ENCODE peak calls at places on chromosomes 12 and 14, in ten cellular contexts. C is hepatic stellate cell; Y is amygdala; K is astrocyte of the spinal cord; V is CD8-positive, alpha-beta memory T cell; P is tibial artery; E is T-helper 2 cell; Z is upper lobe of right lung; X is stimulated activated naive CD8-positive, alpha-beta T cell treated with anti-CD3 and anti-CD28 coated beads, Interleukin-15, Interleukin-2, amounts not matched to agents 100 U/mL and 50 U/mL, for 24 hours; R is GM13977. D is an unnamed sample.
A peak's percentile ranks its signal among the peaks of the same experiment; 100 is the strongest.

GRCh38 chr14:35134329-35135123 is 12.2 kb downstream of the PRORP start:
- DNase-seq in C (no peak), Y (no peak), K (no peak), V (no peak), P (no peak), E (no peak), Z (no peak), X (no peak), R (no peak), D (no peak)

GRCh38 chr12:77591959-77592358 is 238.7 kb upstream of the NAV3 start:
- DNase-seq in C (no peak), Y (no peak), K (no peak), V (no peak), P (no peak), E (no peak), Z (no peak), X (no peak), R (no peak), D (no peak)

GRCh38 chr14:102573591-102574046 is 18.8 kb upstream of the RCOR1 start:
- DNase-seq in C (no peak), Y (no peak), K (no peak), V (no peak), P (no peak), E (no peak), Z (no peak), X (no peak), R (no peak), D (no peak)

GRCh38 chr12:6306599-6307220 is 3.8 kb upstream of the PLEKHG6 start:
- DNase-seq in C (no peak), Y (no peak), K (no peak), V (no peak), P (no peak), E (no peak), Z (no peak), X (no peak), R (no peak), D (no peak)

GRCh38 chr12:43921666-43922337 is 85.9 kb downstream of the TMEM117 start:
- DNase-seq in C (peak; percentile 13), Y (no peak), K (peak; percentile 24), V (no peak), P (no peak), E (no peak), Z (no peak), X (no peak), R (no peak), D (no peak)

GRCh38 chr12:88299567-88300101 is 157.5 kb downstream of the TMTC3 start:
- DNase-seq in C (peak; percentile 50), Y (no peak), K (peak; percentile 96), V (no peak), P (no peak), E (peak; percentile 1), Z (no peak), X (peak; percentile 48), R (peak; percentile 51), D (peak; percentile 61)

GRCh38 chr12:53313996-53314395 is 7.4 kb downstream of the AAAS start:
- DNase-seq in C (no peak), Y (no peak), K (no peak), V (no peak), P (no peak), E (no peak), Z (no peak), X (no peak), R (peak; percentile 38), D (no peak)

GRCh38 chr14:89892953-89893352 is 61.6 kb downstream of the EFCAB11 start:
- DNase-seq in C (no peak), Y (no peak), K (no peak), V (no peak), P (no peak), E (no peak), Z (no peak), X (no peak), R (no peak), D (no peak)

GRCh38 chr14:77094672-77095284 is 3.3 kb upstream of the CIPC start:
- DNase-seq in C (peak; percentile 73), Y (no peak), K (peak; percentile 79), V (peak; percentile 62), P (peak; percentile 82), E (peak; percentile 67), Z (peak; percentile 76), X (peak; percentile 83), R (peak; percentile 58), D (peak; percentile 80)

GRCh38 chr12:45762185-45763110 is 32.9 kb downstream of the ARID2 start:
- DNase-seq in C (peak; percentile 32), Y (no peak), K (peak; percentile 61), V (no peak), P (no peak), E (no peak), Z (no peak), X (no peak), R (no peak), D (no peak)

GRCh38 chr14:24321212-24321975 is 10.1 kb downstream of the LTB4R start:
- DNase-seq in C (no peak), Y (no peak), K (no peak), V (no peak), P (no peak), E (no peak), Z (no peak), X (no peak), R (no peak), D (no peak)

GRCh38 chr12:89072303-89073026 is 279.8 kb downstream of the DUSP6 start:
- DNase-seq in C (no peak), Y (no peak), K (no peak), V (no peak), P (no peak), E (no peak), Z (no peak), X (no peak), R (no peak), D (no peak)

D was measured in natural killer cell treated with Interleukin-12 subunit alpha and Interleukin-12 subunit beta and Interleukin-15 and Interleukin-18, amount 100 ng/mL, for 72 hours.